ENCODE peak calls at places on chromosomes 7 and 10, in seven cellular contexts. F, D, M, Z, W, E and B are unnamed samples.

GRCh38 chr7:43119371-43120069 is 7.1 kb downstream of the HECW1 start:
- DNase-seq in F (no peak), D (no peak), M (no peak), Z (no peak), W (no peak), E (no peak), B (no peak)

GRCh38 chr7:50754684-50755083 is 28.0 kb downstream of the GRB10 start:
- DNase-seq in F (no peak), D (no peak), M (no peak), Z (no peak), W (no peak), E (no peak), B (no peak)

GRCh38 chr10:126314848-126315247 is 73.4 kb downstream of the ADAM12 start:
- DNase-seq in F (no peak), D (no peak), M (no peak), Z (no peak), W (no peak), E (no peak), B (no peak)

GRCh38 chr7:97270280-97270679 is 152.8 kb downstream of the SDHAF3 start:
- DNase-seq in F (no peak), D (no peak), M (no peak), Z (no peak), W (no peak), E (no peak), B (no peak)

GRCh38 chr7:24456526-24457214 is 116.6 kb upstream of the PALS2 start:
- DNase-seq in F (no peak), D (no peak), M (no peak), Z (no peak), W (peak; percentile 28), E (no peak), B (no peak)

GRCh38 chr10:44389150-44389549 is 4.3 kb upstream of the CXCL12 start:
- DNase-seq in F (no peak), D (peak; percentile 74), M (peak; percentile 71), Z (no peak), W (peak; percentile 63), E (peak; percentile 62), B (peak; percentile 38)

GRCh38 chr7:84277628-84278224 is 83.1 kb upstream of the SEMA3A start:
- DNase-seq in F (no peak), D (no peak), M (no peak), Z (no peak), W (no peak), E (no peak), B (no peak)

GRCh38 chr10:102776779-102777417 is 33.1 kb downstream of the WBP1L start:
- DNase-seq in F (peak; percentile 98), D (no peak), M (peak; percentile 96), Z (peak; percentile 71), W (peak; percentile 84), E (peak; percentile 90), B (peak; percentile 88)

GRCh38 chr10:6194291-6194690 is 8.4 kb upstream of the PFKFB3 start:
- DNase-seq in F (no peak), D (no peak), M (no peak), Z (no peak), W (no peak), E (no peak), B (no peak)

GRCh38 chr7:73740212-73740611 is 1.6 kb upstream of the ABHD11 start:
- DNase-seq in F (no peak), D (no peak), M (no peak), Z (no peak), W (no peak), E (no peak), B (no peak)

GRCh38 chr7:73737491-73738219 is 947 bp downstream of the ABHD11 start:
- DNase-seq in F (no peak), D (no peak), M (no peak), Z (no peak), W (no peak), E (no peak), B (no peak)

GRCh38 chr7:73739387-73739767 is 775 bp upstream of the ABHD11 start:
- DNase-seq in F (no peak), D (no peak), M (no peak), Z (no peak), W (peak; percentile 46), E (no peak), B (no peak)

GRCh38 chr7:73738220-73738611 is 386 bp downstream of the ABHD11 start:
- DNase-seq in F (peak; percentile 40), D (peak; percentile 67), M (peak; percentile 74), Z (peak; percentile 81), W (peak; percentile 73), E (peak; percentile 80), B (peak; percentile 63)

DNA sequence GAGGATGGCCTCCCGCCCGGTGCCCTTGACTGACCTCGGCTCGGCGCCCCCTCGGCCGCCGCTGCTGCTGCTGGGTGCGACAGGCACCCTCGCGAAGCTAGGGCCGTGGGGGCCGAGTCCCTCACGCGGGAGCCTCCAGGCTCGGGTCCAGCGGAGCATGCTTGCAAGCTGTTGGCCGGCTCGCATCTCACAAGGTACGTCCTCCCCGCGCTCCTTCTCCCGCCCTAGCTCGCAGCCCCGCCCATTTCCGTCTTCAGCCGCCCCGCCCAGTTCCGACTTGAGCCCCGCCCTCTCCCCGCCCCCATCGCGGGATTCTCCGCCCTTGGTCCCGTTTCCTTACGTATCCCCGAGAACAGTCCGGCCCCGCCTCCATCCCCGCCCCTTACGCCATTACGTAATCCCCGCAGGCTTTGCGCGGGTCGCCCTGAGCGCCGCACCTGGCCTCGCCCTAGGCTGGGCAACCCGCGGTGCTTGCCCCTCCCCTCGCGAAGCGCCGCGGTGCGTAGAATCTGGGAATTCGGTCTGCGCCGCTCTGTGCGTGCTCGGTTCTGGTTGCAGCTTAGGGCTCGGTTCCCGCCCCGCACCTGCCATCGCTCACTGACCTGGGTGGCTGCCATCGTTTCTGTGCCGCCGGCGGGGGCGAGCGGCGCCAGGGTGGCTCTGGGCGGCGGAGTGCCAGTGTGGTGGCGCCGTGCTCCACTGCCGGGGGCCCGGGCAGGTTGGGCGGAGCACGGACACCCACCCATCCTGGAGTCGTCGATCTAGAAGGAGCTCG is at the start of gene ABHD11:
- DNase-seq in F (peak; percentile 98), D (peak; percentile 99), M (peak; percentile 99), Z (peak; percentile 100), W (peak; percentile 99), E (peak; percentile 99), B (peak; percentile 98)
- TF ChIP-seq POLR2A in F (peak; percentile 65), D (peak; percentile 88), M (peak; percentile 70), Z (peak; percentile 95), W (peak; percentile 99), E (peak; percentile 61), B (peak; percentile 74)

DNA sequence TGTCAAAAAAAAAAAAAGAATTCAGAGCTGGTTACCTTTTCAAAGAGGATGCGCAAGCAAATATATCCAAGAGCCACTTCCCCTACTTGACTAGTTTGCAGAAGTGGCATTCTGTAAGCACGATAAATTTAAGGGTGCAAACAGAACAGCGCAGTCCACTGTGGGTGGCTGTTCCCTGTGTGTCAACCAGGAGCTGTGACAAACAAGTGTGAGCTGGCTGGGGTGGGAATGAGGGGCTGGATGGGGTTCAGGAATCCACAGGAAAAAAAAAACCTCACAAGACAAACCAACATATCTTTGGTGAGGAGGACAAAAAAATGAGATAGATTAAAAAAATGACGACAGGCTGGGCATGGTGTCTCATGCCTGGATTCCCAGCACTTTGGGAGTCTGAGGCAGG is 15.8 kb downstream of the GUSB start:
- DNase-seq in F (no peak), D (no peak), M (no peak), Z (no peak), W (no peak), E (no peak), B (no peak)
- H3K36me3 ChIP-seq in F (peaks cover 4% of the 10 kb centered on the region), D (peaks cover 64% of the 10 kb centered on the region), M (peaks cover 94% of the 10 kb centered on the region), Z (no peaks in the 10 kb centered on the region), W (peaks cover 33% of the 10 kb centered on the region), E (peaks cover 99% of the 10 kb centered on the region), B (no peaks in the 10 kb centered on the region)

DNA sequence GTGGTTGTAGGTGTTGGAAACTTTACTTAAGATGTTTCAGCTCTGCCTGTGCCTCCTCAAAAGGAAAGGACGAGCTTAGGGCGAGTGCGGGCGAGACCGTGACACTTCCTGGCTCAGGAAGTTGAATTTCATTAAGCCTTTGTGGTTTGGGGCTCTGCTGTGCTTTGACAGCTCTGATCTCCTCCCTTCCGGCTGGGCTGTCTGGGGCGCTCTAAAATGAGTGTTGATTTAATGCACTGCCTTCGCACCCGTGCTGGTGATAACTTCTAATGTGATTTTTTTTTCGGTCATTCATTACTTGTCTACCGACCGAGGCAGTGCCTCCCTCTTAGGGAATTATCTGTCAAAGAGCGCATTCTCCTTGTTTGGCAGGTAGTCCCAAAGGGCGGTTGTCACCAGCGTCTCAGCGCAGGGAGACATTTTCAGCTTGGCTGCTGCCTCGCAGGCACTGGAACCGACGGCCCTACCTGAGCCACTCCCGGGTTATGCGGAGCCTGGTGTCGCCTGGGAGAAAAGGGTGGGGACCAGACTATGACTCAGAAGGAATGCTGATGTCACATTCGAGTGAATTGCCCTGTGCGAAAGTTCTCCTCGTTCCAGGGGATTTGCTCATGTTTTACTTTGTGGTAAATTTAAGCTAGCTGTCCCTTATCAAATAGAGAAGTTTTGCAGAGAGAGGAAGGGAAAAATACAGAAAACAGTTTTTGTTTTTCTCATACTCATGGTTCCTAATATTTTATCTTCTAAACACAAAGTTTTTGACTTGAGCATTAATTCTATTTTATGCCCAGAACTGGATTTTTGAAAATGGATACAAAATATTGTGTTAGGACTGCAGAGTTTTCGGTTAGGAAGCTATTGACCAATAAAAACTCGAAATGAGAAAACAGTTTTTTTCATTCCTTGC is 920 bp downstream of the TES start:
- DNase-seq in F (peak; percentile 59), D (peak; percentile 77), M (peak; percentile 70), Z (peak; percentile 92), W (peak; percentile 89), E (peak; percentile 88), B (peak; percentile 77)
- TF ChIP-seq POLR2A in F (peak; percentile 60), D (peak; percentile 87), M (no peak), Z (peak; percentile 99), W (peak; percentile 98), E (peak; percentile 72), B (peak; percentile 92)

DNA sequence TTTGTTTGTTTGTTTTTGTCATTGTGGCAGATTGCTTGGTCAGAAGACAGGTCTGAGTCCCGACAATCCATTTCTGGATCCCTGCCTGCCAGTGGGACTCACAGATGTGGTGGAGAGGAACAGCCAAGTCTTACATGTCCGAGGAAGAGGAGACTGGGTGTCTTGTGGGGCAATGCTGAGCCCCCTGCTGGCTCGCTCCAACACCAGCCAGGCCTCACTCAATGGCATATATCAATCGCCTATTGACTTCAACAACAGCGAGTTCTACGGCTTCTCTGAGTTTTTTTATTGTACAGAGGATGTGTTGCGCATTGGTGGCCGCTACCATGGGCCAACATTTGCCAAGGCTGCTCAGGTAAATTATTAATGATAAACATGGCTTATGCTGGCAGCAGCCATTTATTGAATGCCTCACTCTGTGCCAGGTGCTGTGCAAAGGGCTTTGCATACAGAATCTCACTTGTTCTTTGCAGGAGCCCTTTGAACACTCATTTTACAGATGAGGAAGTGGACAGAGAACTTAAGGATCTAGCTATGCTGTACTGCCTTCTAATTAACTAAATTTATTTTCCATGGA is 33.3 kb downstream of the COX15 start:
- DNase-seq in F (no peak), D (peak; percentile 27), M (no peak), Z (no peak), W (peak; percentile 62), E (no peak), B (no peak)
- H3K36me3 ChIP-seq in F (no peaks in the 10 kb centered on the region), D (peaks cover 32% of the 10 kb centered on the region), M (peaks cover 60% of the 10 kb centered on the region), Z (no peaks in the 10 kb centered on the region), W (peaks cover 20% of the 10 kb centered on the region), E (peaks cover 91% of the 10 kb centered on the region), B (no peaks in the 10 kb centered on the region)

GRCh38 chr7:100049441-100050291 is at the start of gene ZSCAN21:
- DNase-seq in F (peak; percentile 79), D (peak; percentile 85), M (peak; percentile 91), Z (peak; percentile 87), W (peak; percentile 85), E (peak; percentile 90), B (peak; percentile 85)
- TF ChIP-seq POLR2A in F (peak; percentile 85), D (peak; percentile 77), M (peak; percentile 46), Z (peak; percentile 80), W (peak; percentile 92), E (peak; percentile 52), B (no peak)